ENCODE peak calls at places on chromosomes 16 and 17, in four cellular contexts. D, J, T and S are unnamed samples.

GRCh38 chr16:16127469-16128116 is 95.7 kb downstream of the ABCC6 start:
- DNase-seq in T (peak; percentile 65), J (peak; percentile 36), D (peak; percentile 77), S (peak; percentile 61)

GRCh38 chr17:65154770-65155589 is 17.8 kb downstream of the RGS9 start:
- DNase-seq in D (peak; percentile 52), T (peak; percentile 25), J (no peak), S (no peak)

GRCh38 chr17:78395186-78395585 is 16.7 kb downstream of the PGS1 start:
- DNase-seq in D (no peak), T (no peak), J (no peak), S (no peak)

GRCh38 chr17:13520899-13521572 is 80.7 kb downstream of the HS3ST3A1 start:
- DNase-seq in J (no peak), D (no peak), T (peak; percentile 97), S (no peak)

GRCh38 chr16:81694494-81695285 is 84.4 kb upstream of the PLCG2 start:
- DNase-seq in D (no peak), T (no peak), J (no peak), S (no peak)

GRCh38 chr16:87468550-87468949 is 24.3 kb downstream of the ZCCHC14 start:
- DNase-seq in D (no peak), T (no peak), J (no peak), S (no peak)

GRCh38 chr16:47886631-47887415 is 269.0 kb downstream of the ABCC12 start:
- DNase-seq in D (no peak), J (no peak), T (no peak), S (no peak)

GRCh38 chr16:67206838-67207115 is 7.8 kb downstream of the ELMO3 start:
- DNase-seq in T (no peak), D (no peak), J (no peak), S (no peak)

GRCh38 chr17:57985675-57985974 is 2.4 kb downstream of the VEZF1 start:
- DNase-seq in D (no peak), J (no peak), T (peak; percentile 58), S (no peak)

GRCh38 chr17:31663576-31663975 is 195.5 kb downstream of the COPRS start:
- DNase-seq in J (no peak), T (no peak), D (no peak), S (no peak)

GRCh38 chr17:29617481-29618271 is 5.0 kb downstream of the CORO6 start:
- DNase-seq in J (peak; percentile 77), D (peak; percentile 88), T (peak; percentile 72), S (peak; percentile 91)

GRCh38 chr17:43006639-43007551 is at the start of gene IFI35:
- DNase-seq in D (peak; percentile 91), T (peak; percentile 79), J (peak; percentile 67), S (peak; percentile 88)

GRCh38 chr16:89052191-89052787 is 41.4 kb upstream of the ACSF3 start:
- DNase-seq in J (no peak), D (no peak), T (no peak), S (no peak)